ENCODE peak calls at places on chromosomes 2 and 18, in seven cellular contexts. D is cardiac muscle cell, Y is heart left ventricle, J is aorta, S is psoas muscle, I is uterus, F is IMR-90. M is an unnamed sample. For H3K36me3, the result is how much of the 10 kb centered on the place peaks cover.

GRCh38 chr2:240259201-240259923 is 118.9 kb upstream of the OTOS start:
- DNase-seq in D (peak), Y (peak), J (peak), S (peak), I (peak), F (no peak), M (no peak)

GRCh38 chr2:134401081-134401497 is 147.2 kb downstream of the MGAT5 start:
- DNase-seq in D (peak), Y (peak), J (peak), S (peak), I (peak), F (peak), M (no peak)

GRCh38 chr2:65076345-65076710 is 20.1 kb downstream of the CEP68 start:
- DNase-seq in D (peak), Y (no peak), J (no peak), S (no peak), I (no peak), F (peak), M (peak)

GRCh38 chr18:76710646-76711520 is 111.5 kb upstream of the ZNF236 start:
- DNase-seq in D (no peak), Y (no peak), J (no peak), S (no peak), I (no peak), F (no peak), M (no peak)

GRCh38 chr2:12091201-12091806 is 344.9 kb downstream of the LPIN1 start:
- DNase-seq in D (no peak), Y (no peak), J (no peak), S (no peak), I (no peak), F (no peak), M (peak)

GRCh38 chr2:112005391-112006075 is 49.5 kb upstream of the TMEM87B start:
- DNase-seq in D (no peak), Y (no peak), J (no peak), S (no peak), I (no peak), F (no peak), M (no peak)

GRCh38 chr2:180747728-180748127 is 232.7 kb upstream of the UBE2E3 start:
- DNase-seq in D (no peak), Y (no peak), J (no peak), S (no peak), I (no peak), F (peak), M (no peak)

GRCh38 chr2:112891333-112891950 is 19.5 kb upstream of the IL37 start:
- DNase-seq in D (no peak), Y (no peak), J (no peak), S (no peak), I (no peak), F (no peak), M (no peak)

GRCh38 chr2:54720563-54720962 is 2.9 kb upstream of the EML6 start:
- DNase-seq in D (no peak), Y (no peak), J (no peak), S (no peak), I (no peak), F (no peak), M (no peak)

GRCh38 chr2:10449481-10449831 is 1.3 kb upstream of the ODC1 start:
- DNase-seq in D (no peak), Y (no peak), J (no peak), S (no peak), I (no peak), F (no peak), M (no peak)

GRCh38 chr2:62653582-62654422 is 51.7 kb upstream of the EHBP1 start:
- DNase-seq in D (no peak), Y (no peak), J (no peak), S (no peak), I (no peak), F (peak), M (no peak)
- H3K4me3 ChIP-seq in D (no peak), Y (no peak), J (no peak), S (no peak), I (no peak), F (no peak), M (no peak)

GRCh38 chr2:230886207-230886606 is 21.5 kb downstream of the ITM2C start:
- DNase-seq in D (no peak), Y (no peak), J (no peak), S (no peak), I (no peak), F (no peak), M (no peak)

GRCh38 chr2:230888824-230889400 is 24.2 kb downstream of the ITM2C start:
- DNase-seq in D (no peak), Y (no peak), J (peak), S (no peak), I (no peak), F (no peak), M (no peak)

GRCh38 chr2:230887361-230887760 is 22.6 kb downstream of the ITM2C start:
- DNase-seq in D (no peak), Y (no peak), J (no peak), S (no peak), I (no peak), F (no peak), M (no peak)

GRCh38 chr2:230886641-230887040 is 21.9 kb downstream of the ITM2C start:
- DNase-seq in D (no peak), Y (no peak), J (peak), S (no peak), I (no peak), F (no peak), M (no peak)

DNA sequence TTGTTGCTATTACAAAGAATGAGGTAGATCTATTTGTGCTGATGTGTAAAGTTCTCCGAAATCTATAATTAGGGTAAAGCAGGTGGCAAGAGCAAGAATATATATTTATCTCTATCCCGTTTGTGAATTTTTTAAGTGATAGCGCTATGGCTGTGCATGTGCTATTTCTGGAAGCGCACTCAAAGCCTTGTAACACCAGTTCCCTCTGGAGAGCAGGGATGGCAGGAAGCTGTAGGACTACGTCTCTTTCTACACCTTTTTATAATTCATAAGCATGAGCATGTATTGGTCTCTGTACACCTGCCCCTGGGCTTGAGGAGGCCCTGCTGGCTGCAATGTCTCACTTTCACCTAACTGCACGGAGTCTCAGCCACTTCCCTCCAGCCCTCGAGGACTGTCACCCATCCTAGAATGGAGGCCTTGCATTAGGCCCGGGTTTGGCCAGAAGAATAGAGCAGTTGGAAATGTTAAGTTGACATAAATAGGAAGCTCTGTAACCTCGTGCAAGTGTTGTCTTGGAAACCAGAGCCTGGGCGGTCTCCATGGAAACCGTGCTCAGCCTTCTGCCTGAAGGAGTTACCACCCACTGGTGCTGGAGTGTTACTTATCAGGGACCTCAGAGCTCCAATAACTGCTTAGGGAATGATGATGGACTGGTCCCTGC is 20.9 kb downstream of the ITM2C start:
- DNase-seq in D (peak), Y (no peak), J (peak), S (no peak), I (no peak), F (peak), M (peak)
- H3K27ac ChIP-seq in D (peak), Y (no peak), J (no peak), S (no peak), I (no peak), F (no peak), M (no peak)

GRCh38 chr18:23542471-23542870 is 39.2 kb downstream of the RMC1 start:
- DNase-seq in D (no peak), Y (no peak), J (no peak), S (no peak), I (no peak), F (peak), M (no peak)
- H3K36me3 ChIP-seq in D (under half), Y (under half), J (under half), S (under half), I (under half), F (half or more), M (under half)

GRCh38 chr2:27753744-27754588 is 17.6 kb upstream of the MRPL33 start:
- DNase-seq in D (peak), Y (peak), J (peak), S (peak), I (peak), F (peak), M (peak)
- H3K4me3 ChIP-seq in D (no peak), Y (no peak), J (no peak), S (no peak), I (no peak), F (no peak), M (no peak)

GRCh38 chr2:198347349-198347748 is 543.0 kb downstream of the PLCL1 start:
- DNase-seq in D (peak), Y (no peak), J (no peak), S (no peak), I (no peak), F (no peak), M (peak)

GRCh38 chr2:198356157-198356556 is 551.8 kb downstream of the PLCL1 start:
- DNase-seq in D (no peak), Y (no peak), J (no peak), S (no peak), I (no peak), F (no peak), M (no peak)

GRCh38 chr2:198347936-198348335 is 543.5 kb downstream of the PLCL1 start:
- DNase-seq in D (peak), Y (no peak), J (no peak), S (no peak), I (no peak), F (no peak), M (peak)

GRCh38 chr2:198351647-198352046 is 547.3 kb downstream of the PLCL1 start:
- DNase-seq in D (no peak), Y (no peak), J (no peak), S (no peak), I (no peak), F (no peak), M (no peak)
- H3K27ac ChIP-seq in D (no peak), Y (no peak), J (no peak), S (no peak), I (no peak), F (no peak), M (no peak)

GRCh38 chr2:26196683-26197418 is 24.0 kb downstream of the GAREM2 start:
- DNase-seq in D (no peak), Y (no peak), J (no peak), S (no peak), I (no peak), F (no peak), M (no peak)
- H3K36me3 ChIP-seq in D (under half), Y (under half), J (under half), S (under half), I (under half), F (under half), M (half or more)

GRCh38 chr2:39719317-39719716 is 53.6 kb downstream of the TMEM178A start:
- DNase-seq in D (no peak), Y (no peak), J (peak), S (peak), I (no peak), F (no peak), M (no peak)

GRCh38 chr2:39717067-39717466 is 51.4 kb downstream of the TMEM178A start:
- DNase-seq in D (no peak), Y (no peak), J (no peak), S (no peak), I (no peak), F (no peak), M (no peak)

GRCh38 chr2:39715095-39715494 is 49.4 kb downstream of the TMEM178A start:
- DNase-seq in D (no peak), Y (no peak), J (no peak), S (no peak), I (no peak), F (no peak), M (no peak)

GRCh38 chr2:39715822-39716221 is 50.1 kb downstream of the TMEM178A start:
- DNase-seq in D (no peak), Y (no peak), J (no peak), S (no peak), I (no peak), F (no peak), M (no peak)

DNA sequence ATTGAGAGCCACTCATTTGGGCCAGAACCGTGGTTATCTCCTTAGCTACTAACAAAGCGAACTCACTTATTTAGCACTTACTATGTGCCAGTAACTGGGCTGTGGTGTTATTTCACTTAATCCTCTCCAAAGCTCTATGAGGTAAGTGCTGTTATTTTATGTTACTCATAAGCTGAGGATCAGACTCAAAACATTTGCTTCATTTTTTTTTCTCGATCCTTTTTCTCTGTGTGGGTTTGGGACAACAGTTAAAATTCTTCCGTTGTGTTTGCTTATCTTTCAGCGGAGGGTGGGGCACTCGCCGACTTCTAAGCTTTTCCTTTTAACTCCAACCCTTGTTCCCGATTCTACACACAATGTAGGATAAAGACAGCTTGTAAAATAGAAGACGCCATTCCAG is 52.8 kb downstream of the TMEM178A start:
- DNase-seq in D (no peak), Y (no peak), J (no peak), S (no peak), I (no peak), F (no peak), M (no peak)
- H3K4me3 ChIP-seq in D (no peak), Y (no peak), J (no peak), S (no peak), I (no peak), F (no peak), M (no peak)

GRCh38 chr18:23646282-23646681 is 16.4 kb downstream of the ANKRD29 start:
- DNase-seq in D (no peak), Y (no peak), J (no peak), S (no peak), I (no peak), F (no peak), M (no peak)
- H3K27ac ChIP-seq in D (no peak), Y (no peak), J (no peak), S (no peak), I (no peak), F (no peak), M (no peak)

M was measured in brain microvascular endothelial cell.